ENCODE peak calls at places on chromosome 12, in seven cellular contexts. W, N, E, F, X, M and B are unnamed samples.

GRCh38 chr12:131640436-131640969 is 70.4 kb upstream of the SFSWAP start:
- DNase-seq in M (no peak), W (no peak), X (no peak), E (no peak), F (no peak), N (no peak), B (no peak)

GRCh38 chr12:96263449-96263902 is 69.3 kb downstream of the ELK3 start:
- DNase-seq in E (no peak), X (no peak), W (no peak), N (no peak), M (no peak), F (no peak), B (no peak)

GRCh38 chr12:12881495-12881894 is 9.9 kb upstream of the GPRC5A start:
- DNase-seq in E (no peak), X (no peak), F (no peak), M (no peak), W (no peak), N (no peak), B (peak; percentile 59)

GRCh38 chr12:59069481-59069880 is 149.2 kb upstream of the LRIG3 start:
- DNase-seq in X (no peak), M (no peak), F (no peak), W (no peak), E (no peak), N (no peak), B (no peak)

GRCh38 chr12:62588916-62589315 is 122.3 kb downstream of the MON2 start:
- DNase-seq in X (no peak), N (no peak), F (no peak), M (no peak), W (no peak), E (no peak), B (no peak)

GRCh38 chr12:131466932-131467331 is 244.0 kb upstream of the SFSWAP start:
- DNase-seq in N (no peak), M (no peak), W (no peak), E (no peak), X (no peak), F (no peak), B (no peak)

GRCh38 chr12:71452006-71452405 is 12.4 kb downstream of the LGR5 start:
- DNase-seq in M (no peak), X (no peak), F (no peak), W (no peak), N (no peak), E (no peak), B (no peak)

GRCh38 chr12:17588968-17589367 is 501.0 kb downstream of the RERGL start:
- DNase-seq in F (no peak), W (no peak), E (no peak), M (no peak), X (peak; percentile 50), N (no peak), B (peak; percentile 52)

GRCh38 chr12:96185914-96186313 is 8.3 kb upstream of the ELK3 start:
- DNase-seq in M (no peak), E (no peak), F (no peak), N (no peak), X (no peak), W (no peak), B (no peak)

GRCh38 chr12:10672231-10672868 is 1.5 kb downstream of the STYK1 start:
- DNase-seq in N (no peak), W (no peak), X (no peak), M (peak; percentile 77), F (no peak), E (no peak), B (no peak)
- H3K4me3 ChIP-seq in N (no peak overlapping the region), W (no peak overlapping the region), X (no peak overlapping the region), M (peak overlapping the region; percentile 62), F (no peak overlapping the region), E (no peak overlapping the region), B (peak overlapping the region; percentile 60)

GRCh38 chr12:104576980-104577925 is 120.5 kb downstream of the CHST11 start:
- DNase-seq in M (no peak), X (no peak), N (no peak), W (no peak), F (no peak), E (no peak), B (no peak)
- H3K4me1 ChIP-seq in M (peaks cover 14% of the 10 kb centered on the region), X (peaks cover 7% of the 10 kb centered on the region), N (peaks cover 6% of the 10 kb centered on the region), W (no peaks in the 10 kb centered on the region), F (no peaks in the 10 kb centered on the region), E (no peaks in the 10 kb centered on the region), B (no peaks in the 10 kb centered on the region)

GRCh38 chr12:6699259-6699988 is 1.2 kb downstream of the PIANP start:
- DNase-seq in X (no peak), N (no peak), F (no peak), W (no peak), E (no peak), M (no peak), B (no peak)
- H3K27me3 ChIP-seq in X (peaks cover 30% of the 10 kb centered on the region), N (no peaks in the 10 kb centered on the region), F (peaks cover 90% of the 10 kb centered on the region), W (peaks cover 94% of the 10 kb centered on the region), E (no peaks in the 10 kb centered on the region), M (no peaks in the 10 kb centered on the region), B (peaks cover 5% of the 10 kb centered on the region)

GRCh38 chr12:114916124-114916523 is 232.1 kb upstream of the TBX3 start:
- DNase-seq in E (no peak), X (no peak), N (no peak), F (no peak), M (no peak), W (no peak), B (no peak)

GRCh38 chr12:114916531-114916930 is 232.6 kb upstream of the TBX3 start:
- DNase-seq in M (no peak), F (no peak), E (no peak), N (no peak), X (no peak), W (no peak), B (no peak)

GRCh38 chr12:114911196-114911595 is 227.2 kb upstream of the TBX3 start:
- DNase-seq in M (no peak), X (no peak), F (no peak), N (no peak), W (no peak), E (no peak), B (no peak)

GRCh38 chr12:114913871-114914801 is 230.2 kb upstream of the TBX3 start:
- DNase-seq in W (no peak), F (no peak), E (no peak), M (no peak), N (no peak), X (no peak), B (no peak)

GRCh38 chr12:114912811-114913210 is 228.8 kb upstream of the TBX3 start:
- DNase-seq in X (no peak), N (no peak), E (no peak), F (no peak), W (no peak), M (no peak), B (no peak)
- H3K4me3 ChIP-seq in X (no peak overlapping the region), N (no peak overlapping the region), E (no peak overlapping the region), F (no peak overlapping the region), W (no peak overlapping the region), M (no peak overlapping the region), B (no peak overlapping the region)

DNA sequence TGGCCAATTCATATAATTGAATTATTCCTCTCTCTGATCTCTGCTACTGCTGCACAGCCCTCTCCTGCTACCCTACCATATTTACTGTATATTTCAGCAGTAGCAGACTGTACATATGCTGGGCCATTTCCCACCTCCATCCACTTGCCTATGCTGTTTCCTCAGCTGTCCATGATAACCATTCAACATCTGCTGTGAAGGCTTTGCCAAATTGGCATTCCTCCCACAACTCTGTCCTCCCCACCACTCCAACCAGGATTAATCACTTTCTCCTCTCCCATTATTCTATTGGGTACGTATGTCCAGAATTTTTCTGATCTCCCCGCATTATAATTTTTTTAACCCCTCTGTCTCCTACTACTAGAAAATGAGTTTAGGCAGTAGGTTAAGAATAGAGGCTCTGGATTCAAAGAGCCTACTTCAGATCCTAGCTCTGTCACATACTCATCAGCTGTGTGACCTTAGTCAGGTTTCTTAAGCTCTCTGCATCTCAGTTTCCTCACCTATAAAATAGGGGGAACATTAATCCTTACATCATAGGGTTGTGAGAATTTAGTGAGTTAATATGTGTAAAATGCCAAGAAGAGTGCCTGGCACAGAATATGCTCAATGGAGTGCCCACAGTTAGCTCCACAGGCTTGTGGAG is 123.3 kb downstream of the KICS2 start:
- DNase-seq in W (no peak), F (no peak), X (no peak), M (no peak), N (peak; percentile 45), E (no peak), B (no peak)
- H3K4me1 ChIP-seq in W (peaks cover 20% of the 10 kb centered on the region), F (peaks cover 18% of the 10 kb centered on the region), X (no peaks in the 10 kb centered on the region), M (no peaks in the 10 kb centered on the region), N (peaks cover 2% of the 10 kb centered on the region), E (no peaks in the 10 kb centered on the region), B (no peaks in the 10 kb centered on the region)

GRCh38 chr12:113462880-113463745 is 8.6 kb downstream of the LHX5 start:
- DNase-seq in W (no peak), E (no peak), N (no peak), X (no peak), M (no peak), F (no peak), B (no peak)
- H3K27me3 ChIP-seq in W (peaks cover 100% of the 10 kb centered on the region), E (peaks cover 45% of the 10 kb centered on the region), N (peaks cover 5% of the 10 kb centered on the region), X (peaks cover 98% of the 10 kb centered on the region), M (no peaks in the 10 kb centered on the region), F (peaks cover 91% of the 10 kb centered on the region), B (peaks cover 3% of the 10 kb centered on the region)

GRCh38 chr12:53965251-53966069 is 7.5 kb upstream of the HOXC11 start:
- DNase-seq in F (no peak), E (no peak), M (no peak), N (no peak), X (no peak), W (no peak), B (no peak)

GRCh38 chr12:53964315-53964713 is 8.6 kb upstream of the HOXC11 start:
- DNase-seq in X (no peak), W (no peak), F (no peak), N (no peak), M (no peak), E (no peak), B (no peak)

GRCh38 chr12:53966070-53966384 is 6.9 kb upstream of the HOXC11 start:
- DNase-seq in F (no peak), X (peak; percentile 44), E (no peak), W (no peak), N (no peak), M (no peak), B (no peak)

GRCh38 chr12:53963005-53963404 is 8.3 kb downstream of the HOXC12 start:
- DNase-seq in X (no peak), N (no peak), F (no peak), E (no peak), M (no peak), W (no peak), B (no peak)

DNA sequence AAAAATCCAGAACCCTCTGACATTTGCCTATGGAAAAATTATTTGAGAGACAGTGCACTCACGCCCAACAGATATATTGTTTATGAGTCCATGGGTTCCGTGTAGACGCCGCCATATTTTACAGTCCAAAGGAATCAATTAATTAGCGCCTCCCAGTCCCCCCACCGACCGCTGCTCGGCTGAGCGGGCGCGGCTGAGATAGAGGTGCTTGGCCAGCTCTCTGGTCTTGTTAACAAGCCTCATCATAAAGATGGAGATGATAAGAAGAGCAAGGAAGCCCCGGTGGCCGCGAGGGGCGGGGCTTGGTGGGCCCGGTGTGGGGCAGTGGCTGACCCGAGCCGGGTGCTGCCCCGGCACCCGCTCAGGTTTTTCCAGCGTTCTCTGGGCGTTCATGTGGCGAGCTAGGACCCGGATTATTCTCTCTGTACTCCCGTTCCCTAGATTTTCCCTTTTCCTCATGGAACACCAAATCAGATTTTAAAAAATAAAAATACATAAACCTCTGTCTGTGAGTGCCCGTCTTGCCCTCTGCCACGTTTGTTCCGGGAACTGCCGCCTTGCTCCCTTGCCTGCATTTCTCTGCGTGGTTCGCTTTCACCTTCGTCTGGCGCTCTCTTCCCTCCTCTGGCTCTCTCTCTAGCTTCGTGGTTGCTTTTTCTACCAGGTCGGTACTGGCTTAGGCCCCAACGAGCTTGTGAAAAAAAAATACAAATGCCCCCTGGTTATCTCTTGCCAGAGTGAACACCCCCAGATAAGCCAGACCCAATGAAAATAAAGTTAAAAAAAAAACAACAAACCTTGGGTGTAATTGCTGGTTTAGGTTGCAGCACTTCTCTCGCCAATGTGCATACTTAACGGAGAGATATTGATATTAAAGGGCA is 9.0 kb downstream of the HOXC12 start:
- DNase-seq in M (peak; percentile 47), X (no peak), N (no peak), F (no peak), W (no peak), E (no peak), B (no peak)
- H3K4me3 ChIP-seq in M (peak overlapping the region; percentile 5), X (no peak overlapping the region), N (no peak overlapping the region), F (no peak overlapping the region), W (no peak overlapping the region), E (no peak overlapping the region), B (no peak overlapping the region)